ENCODE peak calls at places on chromosomes 6 and 20, in five cellular contexts. J is HCT116, L is HepG2, F is K562, P is H1. Y is an unnamed sample.

GRCh38 chr6:116438590-116439448 is 22.4 kb upstream of the CALHM6 start:
- DNase-seq in J (no peak), L (no peak), P (no peak), F (no peak), Y (no peak)

GRCh38 chr20:50824137-50824536 is 29.3 kb downstream of the BCAS4 start:
- DNase-seq in P (no peak), J (no peak), F (no peak), L (no peak), Y (no peak)

GRCh38 chr20:47652794-47653193 is 132.5 kb downstream of the SULF2 start:
- DNase-seq in F (no peak), P (peak), J (no peak), L (no peak), Y (no peak)

GRCh38 chr6:39254999-39255535 is 25.8 kb upstream of the KCNK5 start:
- DNase-seq in F (no peak), L (no peak), P (no peak), J (no peak), Y (no peak)

GRCh38 chr20:57414867-57415592 is 23.8 kb downstream of the RBM38 start:
- DNase-seq in F (peak), J (no peak), P (no peak), L (no peak), Y (no peak)

GRCh38 chr20:13245250-13245723 is 24.2 kb downstream of the ISM1 start:
- DNase-seq in F (no peak), J (no peak), L (peak), P (no peak), Y (no peak)

GRCh38 chr20:40632346-40632976 is 56.6 kb downstream of the MAFB start:
- DNase-seq in J (no peak), F (no peak), P (no peak), L (no peak), Y (no peak)

GRCh38 chr20:4150095-4150492 is 134.7 kb upstream of the RNF24 start:
- DNase-seq in L (no peak), F (no peak), J (no peak), P (no peak), Y (no peak)

GRCh38 chr20:41018153-41018552 is 10.5 kb upstream of the TOP1 start:
- DNase-seq in L (no peak), F (no peak), P (no peak), J (no peak), Y (no peak)

GRCh38 chr6:72798196-72798595 is 176.3 kb downstream of the KCNQ5 start:
- DNase-seq in L (no peak), F (no peak), J (no peak), P (no peak), Y (no peak)

GRCh38 chr6:43491750-43492661 is 14.6 kb downstream of the TJAP1 start:
- DNase-seq in L (no peak), P (no peak), J (no peak), F (no peak), Y (no peak)

GRCh38 chr6:3625161-3625979 is 126.1 kb downstream of the PXDC1 start:
- DNase-seq in F (no peak), J (no peak), L (no peak), P (peak), Y (no peak)

GRCh38 chr6:138264372-138264880 is 46.1 kb upstream of the PBOV1 start:
- DNase-seq in P (no peak), L (peak), F (no peak), J (no peak), Y (no peak)

GRCh38 chr20:36929691-36930090 is 21.8 kb downstream of the SAMHD1 start:
- DNase-seq in L (no peak), F (no peak), J (no peak), P (no peak), Y (no peak)

GRCh38 chr6:152380351-152380767 is 256.8 kb downstream of the SYNE1 start:
- DNase-seq in J (no peak), F (no peak), P (no peak), L (peak), Y (no peak)

GRCh38 chr20:56453347-56453746 is 15.1 kb upstream of the RTF2 start:
- DNase-seq in J (no peak), L (no peak), F (no peak), P (no peak), Y (no peak)

GRCh38 chr6:36355819-36356218 is 19.1 kb upstream of the BNIP5 start:
- DNase-seq in J (no peak), F (no peak), L (no peak), P (no peak), Y (no peak)

GRCh38 chr6:26457407-26457795 is 354 bp upstream of the BTN2A1 start:
- DNase-seq in P (peak), F (peak), J (no peak), L (no peak), Y (no peak)

GRCh38 chr20:21534453-21534852 is 20.6 kb upstream of the NKX2-2 start:
- DNase-seq in F (no peak), P (no peak), L (no peak), J (no peak), Y (no peak)

GRCh38 chr6:168007592-168008338 is 10.3 kb downstream of the KIF25 start:
- DNase-seq in L (peak), P (peak), F (no peak), J (peak), Y (no peak)

GRCh38 chr6:22764521-22764920 is 195.2 kb downstream of the HDGFL1 start:
- DNase-seq in P (no peak), J (no peak), L (no peak), F (no peak), Y (no peak)

GRCh38 chr20:1437222-1437904 is 29.3 kb downstream of the NSFL1C start:
- DNase-seq in L (peak), P (peak), J (peak), F (peak), Y (peak)

GRCh38 chr6:136290406-136291010 is 862 bp upstream of the BCLAF1 start:
- DNase-seq in L (peak), J (peak), P (peak), F (peak), Y (peak)

GRCh38 chr20:14142964-14143627 is 147.8 kb downstream of the MACROD2 start:
- DNase-seq in J (no peak), F (no peak), P (no peak), L (no peak), Y (no peak)

GRCh38 chr6:41443616-41444525 is 102.3 kb upstream of the FOXP4 start:
- DNase-seq in F (peak), J (no peak), P (peak), L (no peak), Y (no peak)

GRCh38 chr6:135465903-135466302 is 31.6 kb downstream of the AHI1 start:
- DNase-seq in F (no peak), P (no peak), J (no peak), L (no peak), Y (no peak)

GRCh38 chr6:63882208-63882607 is 246.6 kb downstream of the PHF3 start:
- DNase-seq in L (peak), F (no peak), P (no peak), J (peak), Y (no peak)

GRCh38 chr6:121201108-121201507 is 133.2 kb downstream of the TBC1D32 start:
- DNase-seq in F (no peak), L (no peak), P (no peak), J (no peak), Y (no peak)

GRCh38 chr6:75952132-75952531 is 120.3 kb downstream of the IMPG1 start:
- DNase-seq in J (no peak), P (no peak), L (no peak), F (no peak), Y (no peak)

GRCh38 chr6:10589429-10589727 is 68.2 kb downstream of the GCNT2 start:
- DNase-seq in L (no peak), J (no peak), P (no peak), F (no peak), Y (no peak)

GRCh38 chr6:73774311-73774766 is 78.3 kb downstream of the CD109 start:
- DNase-seq in P (no peak), L (no peak), J (peak), F (no peak), Y (peak)

GRCh38 chr6:122839477-122839876 is 50.4 kb downstream of the SMPDL3A start:
- DNase-seq in L (peak), J (peak), P (peak), F (peak), Y (no peak)

GRCh38 chr20:325043-325888 is at the start of gene SOX12:
- DNase-seq in L (peak), P (peak), J (peak), F (peak), Y (peak)

GRCh38 chr6:348860-349396 is 42.6 kb upstream of the IRF4 start:
- DNase-seq in F (no peak), P (no peak), J (no peak), L (no peak), Y (no peak)

GRCh38 chr20:36793294-36794115 is 19.9 kb upstream of the DSN1 start:
- DNase-seq in L (no peak), J (no peak), F (no peak), P (no peak), Y (no peak)

GRCh38 chr20:45631184-45631583 is at the start of gene WFDC9:
- DNase-seq in J (no peak), P (no peak), L (no peak), F (no peak), Y (no peak)

DNA sequence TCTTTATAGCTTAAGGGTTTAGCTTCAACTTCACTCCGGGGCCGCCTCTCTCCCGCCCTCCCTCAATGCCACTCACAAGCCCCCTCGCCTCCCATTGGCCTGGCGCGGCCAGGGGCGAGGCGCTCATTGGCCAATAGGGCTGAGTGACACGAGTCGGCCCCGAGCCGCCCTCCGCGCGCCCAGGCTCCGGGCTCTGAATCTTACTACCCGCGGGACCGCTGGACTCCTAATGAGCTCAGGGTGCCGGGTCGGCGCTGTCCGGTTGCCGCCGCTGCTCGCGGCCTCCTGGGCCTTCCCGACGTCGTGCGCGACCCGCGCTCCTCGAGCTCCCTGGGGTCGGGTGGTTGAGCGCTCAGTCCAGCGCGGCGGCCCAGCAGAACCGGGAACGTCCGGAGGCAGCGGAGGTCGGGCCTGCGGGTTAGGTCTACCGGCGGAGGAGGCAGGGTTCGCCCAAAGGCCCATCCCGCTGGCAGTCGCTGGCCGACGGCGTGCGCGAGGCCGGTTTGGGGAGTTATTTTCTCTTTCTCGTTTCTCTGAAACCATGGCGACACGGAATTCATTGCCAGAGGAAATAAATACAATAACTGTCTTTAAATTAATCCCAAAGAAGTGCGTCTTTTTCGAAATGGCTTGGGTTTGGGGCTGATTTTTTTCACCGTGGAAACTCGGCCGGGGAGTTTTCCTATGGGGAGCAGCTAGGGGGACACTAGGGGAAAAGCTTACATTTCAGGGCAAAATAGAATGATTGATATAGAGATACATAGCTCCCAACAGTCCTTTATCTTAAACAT is at the start of gene SIM1:
- DNase-seq in P (peak), J (no peak), L (no peak), F (no peak), Y (no peak)
- H2AFZ ChIP-seq in P (no peak), J (no peak), L (no peak), F (no peak), Y (no peak)

GRCh38 chr20:35618372-35619131 is 2.9 kb downstream of the SPAG4 start:
- DNase-seq in J (no peak), F (no peak), L (no peak), P (peak), Y (no peak)
- TF ChIP-seq SRF in J (no peak), F (no peak), L (no peak), P (no peak), Y (no peak)

DNA sequence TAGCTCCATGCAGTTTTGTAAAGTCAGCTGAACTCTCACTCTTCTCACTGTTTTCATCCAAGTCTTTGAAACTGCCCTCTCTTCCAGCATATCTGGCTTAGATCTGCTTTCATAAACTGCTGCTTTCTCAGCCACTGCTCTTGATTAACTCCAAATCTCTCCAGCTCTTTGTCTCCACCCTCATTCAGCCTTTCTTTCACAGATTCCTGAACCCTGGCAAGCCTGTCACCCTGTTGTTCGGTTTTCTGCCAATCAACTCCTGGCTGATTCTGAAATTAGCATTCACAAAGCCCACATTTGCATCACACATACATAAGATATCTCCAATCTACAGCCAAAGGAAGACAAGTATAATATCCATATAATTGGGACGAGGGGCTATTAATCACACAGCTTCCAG is 301.0 kb upstream of the RNF217 start:
- DNase-seq in J (no peak), L (no peak), F (no peak), P (no peak), Y (no peak)
- H2AFZ ChIP-seq in J (no peak), L (peak), F (no peak), P (peak), Y (no peak)

GRCh38 chr6:33790306-33790855 is 1.5 kb upstream of the LEMD2 start:
- DNase-seq in P (no peak), J (no peak), L (no peak), F (no peak), Y (no peak)
- TF ChIP-seq SRF in P (no peak), J (no peak), L (no peak), F (no peak), Y (no peak)

GRCh38 chr6:17458971-17459370 is 65.6 kb downstream of the CAP2 start:
- DNase-seq in P (no peak), J (no peak), F (no peak), L (no peak), Y (no peak)
- H2AFZ ChIP-seq in P (no peak), J (no peak), F (no peak), L (no peak), Y (no peak)

Y was measured in GM12878.